ENCODE peak calls at places on chromosome 1, in four cellular contexts. J is osteocyte; V is stimulated activated CD4-positive, alpha-beta T cell treated with anti-CD3 and anti-CD28 coated beads, Interleukin-15, amount 100 ng/mL, for 24 hours; A is Right ventricle myocardium inferior. D is an unnamed sample.

GRCh38 chr1:227316456-227316855 is 1.8 kb downstream of the CDC42BPA start:
- DNase-seq in J (no peak), V (no peak), A (no peak), D (no peak)

GRCh38 chr1:153277852-153278251 is 18.4 kb downstream of the LORICRIN start:
- DNase-seq in J (no peak), V (peak), A (no peak), D (peak)

GRCh38 chr1:98389809-98390208 is 271.7 kb upstream of the SNX7 start:
- DNase-seq in J (no peak), V (no peak), A (no peak), D (peak)

GRCh38 chr1:209751627-209752231 is 4.1 kb upstream of the TRAF3IP3 start:
- DNase-seq in J (no peak), V (peak), A (no peak), D (no peak)

GRCh38 chr1:54813479-54814147 is 12.5 kb upstream of the TTC22 start:
- DNase-seq in J (peak), V (no peak), A (no peak), D (no peak)

GRCh38 chr1:28456078-28456477 is 49.8 kb upstream of the RCC1 start:
- DNase-seq in J (no peak), V (peak), A (no peak), D (peak)

GRCh38 chr1:6141601-6142000 is 38.5 kb downstream of the CHD5 start:
- DNase-seq in J (no peak), V (peak), A (peak), D (no peak)

GRCh38 chr1:199273837-199274379 is 635.1 kb downstream of the PTPRC start:
- DNase-seq in J (no peak), V (no peak), A (no peak), D (peak)

GRCh38 chr1:46705408-46705807 is 13.5 kb downstream of the EFCAB14 start:
- DNase-seq in J (no peak), V (no peak), A (no peak), D (peak)

GRCh38 chr1:98176414-98176813 is 255.6 kb upstream of the DPYD start:
- DNase-seq in J (no peak), V (no peak), A (no peak), D (no peak)

GRCh38 chr1:201885531-201886075 is 3.1 kb upstream of the SHISA4 start:
- DNase-seq in J (no peak), V (no peak), A (no peak), D (peak)

GRCh38 chr1:232705815-232706575 is 76.1 kb upstream of the SIPA1L2 start:
- DNase-seq in J (no peak), V (no peak), A (no peak), D (peak)

GRCh38 chr1:17572264-17572985 is 32.9 kb downstream of the ARHGEF10L start:
- DNase-seq in J (no peak), V (peak), A (peak), D (no peak)

GRCh38 chr1:160761886-160762285 is 22.8 kb downstream of the SLAMF7 start:
- DNase-seq in J (no peak), V (no peak), A (no peak), D (peak)

GRCh38 chr1:225423518-225423855 is 4.4 kb downstream of the LBR start:
- DNase-seq in J (no peak), V (no peak), A (no peak), D (no peak)

D was measured in bronchial epithelial cell.